ENCODE peak calls at places on chromosomes 6 and 20, in five cellular contexts. W, P, H, S and R are unnamed samples.

GRCh38 chr6:35294308-35294945 is 3.2 kb upstream of the DEF6 start:
- DNase-seq in P (no peak), S (peak; percentile 56), H (peak; percentile 30), W (peak; percentile 67), R (no peak)

GRCh38 chr6:53103993-53104675 is 38.9 kb downstream of the FBXO9 start:
- DNase-seq in W (peak; percentile 22), S (no peak), H (peak; percentile 15), P (no peak), R (no peak)

GRCh38 chr20:49368596-49368995 is 90.7 kb upstream of the ZNFX1 start:
- DNase-seq in P (no peak), S (no peak), W (no peak), H (no peak), R (no peak)

GRCh38 chr6:23696946-23697345 is 429.1 kb upstream of the NRSN1 start:
- DNase-seq in W (no peak), H (no peak), S (no peak), P (no peak), R (peak; percentile 55)

GRCh38 chr6:33428219-33428890 is 8.5 kb downstream of the SYNGAP1 start:
- DNase-seq in S (no peak), P (no peak), W (peak; percentile 70), H (peak; percentile 34), R (no peak)

GRCh38 chr20:55415567-55416142 is 589.7 kb downstream of the CBLN4 start:
- DNase-seq in P (no peak), W (peak; percentile 65), H (peak; percentile 0), S (no peak), R (peak; percentile 6)

GRCh38 chr20:52829111-52829510 is 143.0 kb upstream of the TSHZ2 start:
- DNase-seq in W (no peak), P (no peak), H (no peak), S (no peak), R (no peak)

GRCh38 chr6:168028181-168028580 is 30.7 kb downstream of the KIF25 start:
- DNase-seq in H (no peak), P (no peak), W (no peak), S (no peak), R (no peak)

GRCh38 chr6:14423955-14424354 is 306.4 kb downstream of the CD83 start:
- DNase-seq in S (no peak), W (no peak), P (no peak), H (no peak), R (no peak)

GRCh38 chr20:47262365-47263013 is 94.0 kb downstream of the ZMYND8 start:
- DNase-seq in W (no peak), S (no peak), H (no peak), P (no peak), R (no peak)

GRCh38 chr6:41785689-41786450 is 1.6 kb upstream of the TOMM6 start:
- DNase-seq in P (peak; percentile 81), S (peak; percentile 52), H (peak; percentile 39), W (no peak), R (no peak)

GRCh38 chr20:779771-780170 is 11.5 kb upstream of the SLC52A3 start:
- DNase-seq in H (no peak), P (no peak), S (no peak), W (no peak), R (no peak)

GRCh38 chr6:25253371-25253770 is 25.8 kb upstream of the CARMIL1 start:
- DNase-seq in W (peak; percentile 75), H (no peak), S (no peak), P (no peak), R (no peak)

GRCh38 chr6:38997128-38997761 is 51.3 kb upstream of the GLP1R start:
- DNase-seq in H (peak; percentile 45), P (no peak), S (no peak), W (peak; percentile 19), R (no peak)

GRCh38 chr20:19828233-19828632 is 70.2 kb downstream of the RIN2 start:
- DNase-seq in W (peak; percentile 66), S (no peak), H (no peak), P (no peak), R (no peak)

GRCh38 chr6:145310116-145310515 is 425.2 kb downstream of the EPM2A start:
- DNase-seq in S (no peak), P (no peak), H (peak; percentile 12), W (peak; percentile 25), R (no peak)

GRCh38 chr6:148671085-148671484 is 75.7 kb upstream of the UST start:
- DNase-seq in H (no peak), P (no peak), W (no peak), S (no peak), R (no peak)

GRCh38 chr6:35054743-35055130 is 86.4 kb downstream of the TCP11 start:
- DNase-seq in P (no peak), W (no peak), S (no peak), H (no peak), R (no peak)

GRCh38 chr6:10951675-10952282 is 64.9 kb downstream of the SYCP2L start:
- DNase-seq in H (peak; percentile 80), S (no peak), P (no peak), W (peak; percentile 59), R (peak; percentile 63)

GRCh38 chr20:39049684-39050554 is 87.8 kb downstream of the DHX35 start:
- DNase-seq in P (peak; percentile 81), H (peak; percentile 79), S (peak; percentile 72), W (peak; percentile 63), R (peak; percentile 13)

GRCh38 chr20:10558635-10559187 is 115.1 kb downstream of the JAG1 start:
- DNase-seq in S (no peak), H (peak; percentile 88), W (peak; percentile 91), P (no peak), R (no peak)

GRCh38 chr20:64241061-64241460 is 14.5 kb upstream of the PCMTD2 start:
- DNase-seq in S (no peak), H (no peak), P (peak; percentile 41), W (no peak), R (no peak)

GRCh38 chr6:30155522-30156261 is 5.3 kb downstream of the TRIM10 start:
- DNase-seq in H (no peak), S (no peak), P (no peak), W (no peak), R (no peak)

GRCh38 chr20:36855241-36855657 is 20.7 kb upstream of the TLDC2 start:
- DNase-seq in W (no peak), S (no peak), P (no peak), H (no peak), R (no peak)

GRCh38 chr20:21156266-21156665 is 30.4 kb downstream of the KIZ start:
- DNase-seq in W (peak; percentile 59), H (peak; percentile 82), P (no peak), S (no peak), R (no peak)

GRCh38 chr6:136173519-136174507 is 76.3 kb downstream of the MTFR2 start:
- DNase-seq in H (peak; percentile 86), W (no peak), P (no peak), S (no peak), R (no peak)

GRCh38 chr6:72699142-72699541 is 77.3 kb downstream of the KCNQ5 start:
- DNase-seq in P (no peak), S (no peak), H (no peak), W (peak; percentile 14), R (no peak)

GRCh38 chr6:72704979-72705378 is 83.1 kb downstream of the KCNQ5 start:
- DNase-seq in W (peak; percentile 27), H (peak; percentile 21), S (no peak), P (no peak), R (no peak)

GRCh38 chr6:72703093-72703492 is 81.2 kb downstream of the KCNQ5 start:
- DNase-seq in S (no peak), P (no peak), W (no peak), H (no peak), R (no peak)

GRCh38 chr6:72702421-72702820 is 80.6 kb downstream of the KCNQ5 start:
- DNase-seq in S (no peak), P (no peak), H (no peak), W (no peak), R (no peak)
- TF ChIP-seq CTCF in S (no peak), P (no peak), H (no peak), W (no peak), R (no peak)

DNA sequence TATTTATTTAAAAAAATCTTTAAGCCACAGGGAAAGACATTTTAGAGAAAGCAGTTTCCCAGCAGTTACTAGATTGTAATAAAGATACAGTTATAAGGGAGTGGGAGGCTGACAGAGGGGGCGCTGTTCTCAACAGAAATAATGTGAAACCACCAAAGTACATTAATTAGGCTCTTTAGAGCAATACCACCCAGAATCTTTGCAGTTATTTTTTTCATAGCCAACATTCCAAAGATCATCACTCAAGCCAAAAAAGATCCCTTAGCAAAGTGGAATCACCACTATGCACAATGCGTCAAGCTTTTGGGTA is 331.3 kb upstream of the DEFB112 start:
- DNase-seq in H (no peak), P (no peak), S (no peak), W (no peak), R (no peak)
- H3K4me3 ChIP-seq in H (no peak overlapping the region), P (no peak overlapping the region), S (no peak overlapping the region), W (no peak overlapping the region), R (no peak overlapping the region)

DNA sequence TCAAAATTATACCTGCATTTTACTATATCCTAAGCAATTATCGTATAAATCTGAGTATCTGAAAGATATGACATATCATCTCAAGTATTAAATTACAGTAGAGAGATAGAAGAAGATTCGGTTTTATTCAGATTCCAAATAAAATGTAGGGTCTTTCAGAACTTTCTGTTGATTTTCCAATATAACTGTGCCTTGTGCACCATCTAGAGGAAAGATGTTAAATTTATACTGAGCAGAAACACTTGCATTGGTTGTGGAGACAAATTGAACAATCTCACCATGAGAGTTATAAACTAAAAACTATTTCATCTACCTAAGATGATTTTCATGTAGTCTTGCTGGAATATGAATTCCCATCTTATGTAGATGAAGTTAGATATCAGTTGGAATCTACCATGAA is 26.8 kb upstream of the HSF2 start:
- DNase-seq in P (no peak), S (no peak), W (no peak), H (peak; percentile 7), R (no peak)
- TF ChIP-seq CTCF in P (no peak), S (peak; percentile 51), W (peak; percentile 24), H (no peak), R (peak; percentile 41)

GRCh38 chr6:19806971-19807396 is 30.2 kb upstream of the ID4 start:
- DNase-seq in S (no peak), H (no peak), P (no peak), W (no peak), R (no peak)

GRCh38 chr6:19802656-19803055 is 34.5 kb upstream of the ID4 start:
- DNase-seq in S (no peak), W (no peak), H (no peak), P (no peak), R (no peak)

GRCh38 chr6:19803331-19804330 is 33.5 kb upstream of the ID4 start:
- DNase-seq in H (peak; percentile 50), W (no peak), S (no peak), P (no peak), R (no peak)

GRCh38 chr6:19804362-19805145 is 32.6 kb upstream of the ID4 start:
- DNase-seq in W (peak; percentile 97), H (peak; percentile 99), S (peak; percentile 76), P (peak; percentile 99), R (peak; percentile 67)

GRCh38 chr6:19805146-19805515 is 32.0 kb upstream of the ID4 start:
- DNase-seq in P (no peak), H (no peak), W (no peak), S (no peak), R (no peak)
- H3K4me3 ChIP-seq in P (peak overlapping the region; percentile 72), H (peak overlapping the region; percentile 24), W (peak overlapping the region; percentile 37), S (peak overlapping the region; percentile 62), R (peak overlapping the region; percentile 60)